ENCODE peak calls at places on chromosomes 6 and 20, in nine cellular contexts. J is ovary; A is hepatocyte; H is activated naive CD4-positive, alpha-beta T cell treated with anti-CD3 and anti-CD28 coated beads, Interleukin-2, amount 10 ng/mL, durations not matched to agents 7 days and 5 days; F is neural progenitor cell; G is activated naive CD8-positive, alpha-beta T cell treated with anti-CD3 and anti-CD28 coated beads, Interleukin-2, amount 50 U/mL, for 24 hours; S is activated gamma-delta T cell treated with Interleukin-2 at 50 U/mL for 16 hours; V is stimulated activated naive CD8-positive, alpha-beta T cell treated with anti-CD3 and anti-CD28 coated beads, Interleukin-15, Interleukin-2, amounts not matched to agents 100 U/mL and 50 U/mL, for 24 hours; Y is COR-L47. K is an unnamed sample.

GRCh38 chr20:10551732-10552724 is 116.9 kb downstream of the SLX4IP start:
- DNase-seq in A (no peak), F (peak; percentile 65), V (peak; percentile 49), H (no peak), J (no peak), G (peak; percentile 40), S (no peak), Y (no peak), K (peak; percentile 76)

GRCh38 chr6:54981647-54982046 is 135.1 kb downstream of the FAM83B start:
- DNase-seq in J (no peak), A (no peak), S (no peak), V (no peak), G (no peak), F (no peak), H (no peak), Y (no peak), K (no peak)

GRCh38 chr6:156794963-156795362 is 17.8 kb downstream of the ARID1B start:
- DNase-seq in G (no peak), J (no peak), H (no peak), A (no peak), S (no peak), F (no peak), Y (no peak), V (no peak), K (no peak)

GRCh38 chr6:21377356-21377755 is 216.2 kb upstream of the SOX4 start:
- DNase-seq in V (no peak), F (no peak), J (no peak), H (no peak), Y (no peak), G (no peak), A (no peak), S (no peak), K (no peak)

GRCh38 chr6:136012948-136013347 is 161.4 kb downstream of the PDE7B start:
- DNase-seq in H (no peak), S (no peak), V (no peak), J (no peak), F (no peak), A (no peak), Y (no peak), G (no peak), K (no peak)

GRCh38 chr20:32651537-32651936 is 22.2 kb downstream of the C20orf203 start:
- DNase-seq in F (no peak), H (no peak), J (no peak), V (no peak), G (no peak), A (peak; percentile 4), S (no peak), Y (no peak), K (peak; percentile 42)

GRCh38 chr6:139028658-139029469 is at the start of gene ABRACL:
- DNase-seq in F (peak; percentile 52), Y (peak; percentile 8), H (peak; percentile 89), A (peak; percentile 86), V (peak; percentile 85), G (peak; percentile 83), S (peak; percentile 67), J (peak; percentile 56), K (peak; percentile 88)

GRCh38 chr6:152453421-152453820 is 183.7 kb downstream of the SYNE1 start:
- DNase-seq in J (no peak), A (no peak), F (no peak), V (no peak), Y (no peak), G (no peak), H (no peak), S (no peak), K (no peak)

GRCh38 chr6:44102527-44102926 is 24.7 kb downstream of the MRPL14 start:
- DNase-seq in V (no peak), F (peak; percentile 63), Y (no peak), J (no peak), H (no peak), G (no peak), S (no peak), A (no peak), K (peak; percentile 74)

GRCh38 chr20:57507477-57507876 is 17.5 kb downstream of the CTCFL start:
- DNase-seq in Y (no peak), A (no peak), J (no peak), V (no peak), G (no peak), H (no peak), F (no peak), S (no peak), K (no peak)

GRCh38 chr6:21496275-21496674 is 97.3 kb upstream of the SOX4 start:
- DNase-seq in J (no peak), A (no peak), Y (no peak), F (peak; percentile 14), V (no peak), H (no peak), S (no peak), G (no peak), K (no peak)

GRCh38 chr20:19969507-19970255 is 47.5 kb upstream of the NAA20 start:
- DNase-seq in J (no peak), V (no peak), S (no peak), A (no peak), F (no peak), H (no peak), G (no peak), Y (no peak), K (no peak)

GRCh38 chr20:22836877-22837276 is 198.2 kb upstream of the SSTR4 start:
- DNase-seq in A (peak; percentile 39), F (no peak), H (no peak), G (no peak), V (no peak), Y (no peak), S (no peak), J (no peak), K (no peak)

GRCh38 chr6:128993161-128993560 is 110.2 kb downstream of the LAMA2 start:
- DNase-seq in Y (no peak), A (no peak), S (no peak), H (no peak), V (no peak), J (no peak), G (no peak), F (no peak), K (no peak)

GRCh38 chr6:45607818-45608217 is 230.1 kb upstream of the SUPT3H start:
- DNase-seq in S (no peak), G (no peak), Y (peak; percentile 24), F (no peak), A (no peak), J (no peak), V (no peak), H (no peak), K (no peak)

GRCh38 chr6:151317206-151317994 is 74.0 kb downstream of the ZBTB2 start:
- DNase-seq in F (no peak), Y (no peak), J (no peak), H (no peak), S (no peak), A (peak; percentile 13), G (no peak), V (no peak), K (no peak)

GRCh38 chr6:83258517-83258916 is 65.4 kb downstream of the RWDD2A start:
- DNase-seq in A (no peak), S (no peak), F (no peak), H (no peak), V (no peak), J (no peak), G (no peak), Y (no peak), K (no peak)

GRCh38 chr6:138795809-138796469 is at the start of gene ECT2L:
- DNase-seq in A (peak; percentile 83), F (peak; percentile 81), V (no peak), J (peak; percentile 69), Y (peak; percentile 45), H (no peak), G (no peak), S (no peak), K (peak; percentile 92)

GRCh38 chr6:17506531-17506930 is 93.6 kb upstream of the FAM8A1 start:
- DNase-seq in S (no peak), Y (no peak), F (no peak), G (no peak), H (no peak), J (no peak), V (no peak), A (no peak), K (no peak)

GRCh38 chr20:884983-885952 is 30.9 kb downstream of the ANGPT4 start:
- DNase-seq in H (peak; percentile 41), G (no peak), J (peak; percentile 79), A (peak; percentile 72), F (peak; percentile 94), Y (no peak), V (peak; percentile 9), S (no peak), K (peak; percentile 91)